ENCODE peak calls at places on chromosomes 5 and 9, in six cellular contexts. T, N, G, E, U and J are unnamed samples.

GRCh38 chr9:22214021-22214420 is 204.9 kb upstream of the CDKN2B start:
- DNase-seq in E (no peak), N (no peak), G (peak; percentile 53), U (no peak), T (no peak), J (no peak)

GRCh38 chr5:80757290-80757689 is 102.5 kb upstream of the DHFR start:
- DNase-seq in U (no peak), E (no peak), T (no peak), G (no peak), N (no peak), J (no peak)

GRCh38 chr5:125181955-125182354 is 435.5 kb upstream of the ZNF608 start:
- DNase-seq in T (no peak), N (no peak), E (no peak), U (no peak), G (no peak), J (no peak)

GRCh38 chr9:126298319-126298801 is 28.3 kb upstream of the MVB12B start:
- DNase-seq in N (no peak), T (no peak), U (no peak), G (no peak), E (no peak), J (no peak)

GRCh38 chr5:16642896-16643295 is 26.1 kb upstream of the RETREG1 start:
- DNase-seq in T (no peak), N (no peak), U (no peak), E (no peak), G (no peak), J (no peak)

GRCh38 chr9:88189371-88189770 is 51.1 kb upstream of the SPATA31C2 start:
- DNase-seq in T (no peak), N (no peak), E (no peak), G (no peak), U (no peak), J (no peak)

GRCh38 chr5:181052526-181052927 is 12.5 kb downstream of the BTNL9 start:
- DNase-seq in N (no peak), U (no peak), T (peak; percentile 56), G (no peak), E (peak; percentile 66), J (no peak)

GRCh38 chr5:113294341-113295110 is 140.3 kb downstream of the TSSK1B start:
- DNase-seq in T (peak; percentile 87), U (peak; percentile 42), G (peak; percentile 94), E (peak; percentile 86), N (peak; percentile 93), J (peak; percentile 67)

GRCh38 chr5:72015103-72015548 is 92.1 kb upstream of the MAP1B start:
- DNase-seq in G (peak; percentile 36), E (no peak), U (no peak), T (no peak), N (peak; percentile 56), J (no peak)

GRCh38 chr9:130408669-130409068 is 36.1 kb upstream of the ASS1 start:
- DNase-seq in N (no peak), U (no peak), E (no peak), G (no peak), T (no peak), J (no peak)

GRCh38 chr9:77595426-77596051 is 52.6 kb downstream of the GNA14 start:
- DNase-seq in N (no peak), T (no peak), E (no peak), G (no peak), U (no peak), J (no peak)

GRCh38 chr5:78387468-78388153 is 27.2 kb downstream of the SCAMP1 start:
- DNase-seq in U (no peak), E (no peak), G (no peak), N (no peak), T (no peak), J (no peak)

GRCh38 chr9:132993511-132993939 is 15.0 kb downstream of the GFI1B start:
- DNase-seq in T (no peak), G (no peak), U (no peak), E (no peak), N (no peak), J (no peak)

GRCh38 chr5:36680066-36680465 is 73.7 kb downstream of the SLC1A3 start:
- DNase-seq in G (no peak), N (no peak), U (no peak), E (no peak), T (no peak), J (no peak)

GRCh38 chr5:112418412-112419049 is 546 bp downstream of the EPB41L4A start:
- DNase-seq in T (peak; percentile 42), N (no peak), U (peak; percentile 5), G (peak; percentile 21), E (no peak), J (peak; percentile 15)

GRCh38 chr9:37209431-37210386 is 89.3 kb downstream of the ZCCHC7 start:
- DNase-seq in G (peak; percentile 36), E (no peak), T (no peak), U (no peak), N (no peak), J (no peak)

GRCh38 chr9:8571648-8572047 is 772.1 kb upstream of the DMAC1 start:
- DNase-seq in U (no peak), E (no peak), T (no peak), G (no peak), N (no peak), J (no peak)

GRCh38 chr5:124651663-124652513 is 94.6 kb downstream of the ZNF608 start:
- DNase-seq in U (peak; percentile 71), N (no peak), G (peak; percentile 89), T (peak; percentile 89), E (peak; percentile 87), J (peak; percentile 78)

GRCh38 chr9:82332774-82333152 is 344.2 kb downstream of the SPATA31D1 start:
- DNase-seq in E (no peak), U (peak; percentile 91), N (peak; percentile 23), T (no peak), G (peak; percentile 3), J (no peak)

GRCh38 chr9:120104771-120105170 is 475.2 kb downstream of the CDK5RAP2 start:
- DNase-seq in U (no peak), N (no peak), T (no peak), E (no peak), G (no peak), J (no peak)

GRCh38 chr5:74974451-74975089 is 77.8 kb downstream of the GCNT4 start:
- DNase-seq in T (no peak), E (no peak), G (no peak), U (no peak), N (no peak), J (no peak)

GRCh38 chr5:36392818-36393217 is 91.1 kb upstream of the RANBP3L start:
- DNase-seq in G (no peak), T (no peak), E (no peak), N (peak; percentile 21), U (no peak), J (no peak)

GRCh38 chr5:83645936-83646335 is 74.7 kb downstream of the HAPLN1 start:
- DNase-seq in G (peak; percentile 37), E (no peak), N (no peak), T (no peak), U (no peak), J (no peak)

GRCh38 chr5:69368458-69369368 is 607 bp downstream of the AK6 start:
- DNase-seq in T (no peak), G (peak; percentile 69), N (peak; percentile 54), E (no peak), U (peak; percentile 29), J (peak; percentile 11)

GRCh38 chr9:122857810-122858209 is 29.4 kb upstream of the PDCL start:
- DNase-seq in T (no peak), N (no peak), U (no peak), G (no peak), E (no peak), J (no peak)
- H3K14ac ChIP-seq in T (no peak overlapping the region), N (no peak overlapping the region), U (no peak overlapping the region), G (no peak overlapping the region), E (no peak overlapping the region), J (no peak overlapping the region)

GRCh38 chr5:174109861-174110260 is 64.4 kb downstream of the NSG2 start:
- DNase-seq in U (no peak), G (no peak), T (no peak), E (no peak), N (no peak), J (no peak)
- H3K14ac ChIP-seq in U (no peak overlapping the region), G (no peak overlapping the region), T (no peak overlapping the region), E (no peak overlapping the region), N (no peak overlapping the region), J (no peak overlapping the region)

GRCh38 chr5:11509793-11510192 is 394.5 kb downstream of the CTNND2 start:
- DNase-seq in U (no peak), N (no peak), E (no peak), G (no peak), T (no peak), J (no peak)

GRCh38 chr5:11507156-11507910 is 396.9 kb downstream of the CTNND2 start:
- DNase-seq in E (no peak), N (no peak), T (no peak), G (no peak), U (no peak), J (no peak)

DNA sequence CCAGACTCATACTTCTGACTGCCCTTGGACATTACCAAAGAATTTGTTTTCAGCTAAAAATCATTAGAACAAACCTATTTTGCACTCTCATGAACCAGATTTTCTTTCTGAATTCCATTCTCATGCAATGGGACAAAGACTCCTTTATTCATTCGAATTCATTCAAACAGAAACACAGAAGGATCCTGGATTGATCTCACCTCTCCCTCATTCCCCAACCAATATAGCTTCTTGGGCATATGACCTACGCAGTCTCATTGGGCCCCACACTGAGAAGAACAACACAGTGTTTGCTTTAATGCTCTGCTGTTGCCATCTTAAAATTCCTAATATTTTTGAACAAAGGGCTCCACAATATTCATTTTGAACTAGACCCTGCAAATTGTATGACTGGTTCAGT is 392.4 kb downstream of the CTNND2 start:
- DNase-seq in U (no peak), E (no peak), G (no peak), N (no peak), T (no peak), J (no peak)
- H3K14ac ChIP-seq in U (no peak overlapping the region), E (no peak overlapping the region), G (no peak overlapping the region), N (no peak overlapping the region), T (no peak overlapping the region), J (no peak overlapping the region)

GRCh38 chr9:21056931-21057330 is 20.8 kb downstream of the IFNB1 start:
- DNase-seq in N (peak; percentile 49), E (no peak), G (peak; percentile 40), U (peak; percentile 66), T (no peak), J (no peak)

DNA sequence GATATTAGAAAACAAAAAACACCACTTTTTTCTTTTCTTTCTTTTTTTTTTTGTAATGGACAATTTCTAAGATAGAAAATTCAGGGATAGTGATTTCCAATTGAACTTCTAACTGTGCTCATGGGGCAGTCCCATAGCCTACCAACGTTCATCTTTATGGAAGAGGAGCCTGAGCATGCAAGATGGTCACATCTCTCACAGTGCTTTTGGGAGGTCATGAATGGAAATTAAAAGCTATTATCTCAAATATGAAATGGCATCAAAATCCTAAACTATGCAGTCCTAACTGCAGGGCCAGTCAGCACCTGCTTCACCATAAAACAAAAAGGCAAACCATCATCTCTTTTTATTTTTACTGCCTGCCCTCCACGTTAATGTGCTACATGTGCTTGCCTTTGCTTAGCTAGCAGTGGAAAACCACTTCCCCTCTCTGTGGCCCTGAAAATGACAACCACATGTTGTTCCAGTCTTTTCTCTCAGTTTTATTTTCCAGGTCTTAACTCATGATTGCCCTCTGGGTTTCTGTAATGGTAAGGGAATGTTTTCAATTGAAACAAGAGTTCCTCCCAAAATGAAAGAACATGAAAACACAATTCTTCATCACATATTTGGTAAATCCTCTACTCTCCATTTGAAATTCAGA is 16.7 kb downstream of the IFNB1 start:
- DNase-seq in U (no peak), G (no peak), T (no peak), E (no peak), N (peak; percentile 36), J (no peak)
- H3K14ac ChIP-seq in U (no peak overlapping the region), G (no peak overlapping the region), T (no peak overlapping the region), E (no peak overlapping the region), N (no peak overlapping the region), J (no peak overlapping the region)